ENCODE peak calls at places on chromosome 16, in seven cellular contexts. E, I, L, O, C, F and N are unnamed samples.
A peak's percentile ranks its signal among the peaks of the same experiment; 100 is the strongest.

GRCh38 chr16:51701025-51701424 is 550.0 kb upstream of the SALL1 start:
- DNase-seq in I (peak; percentile 21), O (no peak), L (no peak), F (no peak), E (no peak), C (no peak), N (no peak)

GRCh38 chr16:55155815-55156214 is 168.2 kb upstream of the IRX6 start:
- DNase-seq in E (no peak), L (no peak), F (no peak), C (no peak), O (no peak), I (no peak), N (no peak)

GRCh38 chr16:84397090-84397489 is 28.8 kb downstream of the ATP2C2 start:
- DNase-seq in C (no peak), L (no peak), O (no peak), I (no peak), E (no peak), F (no peak), N (no peak)

GRCh38 chr16:89700649-89701424 is 668 bp downstream of the SPATA2L start:
- DNase-seq in C (no peak), L (peak; percentile 81), I (peak; percentile 37), E (no peak), F (no peak), O (no peak), N (no peak)

GRCh38 chr16:29744541-29745101 is 1.2 kb downstream of the C16orf54 start:
- DNase-seq in L (no peak), O (no peak), F (no peak), C (no peak), I (no peak), E (no peak), N (no peak)

GRCh38 chr16:1572664-1573063 is 39.2 kb downstream of the TMEM204 start:
- DNase-seq in E (no peak), L (no peak), C (no peak), F (no peak), O (no peak), I (peak; percentile 3), N (no peak)

GRCh38 chr16:66940236-66940635 is 4.9 kb downstream of the CES2 start:
- DNase-seq in O (no peak), I (no peak), E (no peak), F (no peak), L (no peak), C (no peak), N (no peak)

GRCh38 chr16:15751940-15752339 is 101.9 kb downstream of the NDE1 start:
- DNase-seq in F (no peak), I (no peak), L (no peak), C (no peak), O (no peak), E (no peak), N (no peak)

GRCh38 chr16:81371106-81371505 is 56.3 kb downstream of the GAN start:
- DNase-seq in L (no peak), I (no peak), F (no peak), E (no peak), O (no peak), C (no peak), N (no peak)

GRCh38 chr16:78684040-78684611 is 584.7 kb downstream of the WWOX start:
- DNase-seq in E (no peak), I (peak; percentile 91), C (no peak), F (no peak), O (no peak), L (no peak), N (no peak)

GRCh38 chr16:88764913-88765349 is 20.1 kb downstream of the PIEZO1 start:
- DNase-seq in E (no peak), O (no peak), C (no peak), I (peak; percentile 45), F (no peak), L (no peak), N (no peak)

GRCh38 chr16:48081656-48082055 is 74.1 kb downstream of the ABCC12 start:
- DNase-seq in C (no peak), I (peak; percentile 97), O (peak; percentile 85), F (no peak), L (no peak), E (no peak), N (no peak)

GRCh38 chr16:12290165-12290564 is 313.6 kb downstream of the SNX29 start:
- DNase-seq in I (no peak), O (no peak), L (no peak), F (no peak), C (no peak), E (no peak), N (no peak)

GRCh38 chr16:17803625-17804410 is 333.1 kb upstream of the XYLT1 start:
- DNase-seq in F (no peak), I (peak; percentile 85), L (no peak), O (peak; percentile 60), C (no peak), E (no peak), N (no peak)

GRCh38 chr16:67104845-67105244 is 4.9 kb upstream of the PHAF1 start:
- DNase-seq in E (no peak), F (no peak), L (peak; percentile 71), I (no peak), O (no peak), C (no peak), N (no peak)

GRCh38 chr16:89023621-89024511 is 46.9 kb upstream of the CBFA2T3 start:
- DNase-seq in O (no peak), E (peak; percentile 33), I (no peak), F (no peak), C (no peak), L (no peak), N (no peak)

GRCh38 chr16:7601100-7601499 is 268.5 kb downstream of the RBFOX1 start:
- DNase-seq in C (no peak), E (no peak), L (no peak), F (no peak), O (no peak), I (no peak), N (no peak)

GRCh38 chr16:87041286-87041685 is 275.9 kb downstream of the C16orf95 start:
- DNase-seq in O (no peak), I (no peak), F (no peak), L (no peak), E (no peak), C (no peak), N (no peak)

GRCh38 chr16:72172105-72173034 is at the start of gene PMFBP1:
- DNase-seq in F (peak; percentile 7), I (peak; percentile 94), C (peak; percentile 53), E (no peak), O (peak; percentile 79), L (no peak), N (peak; percentile 38)

GRCh38 chr16:57611184-57611583 is 17.2 kb upstream of the ADGRG1 start:
- DNase-seq in L (no peak), F (no peak), I (no peak), C (no peak), O (no peak), E (no peak), N (no peak)

GRCh38 chr16:11429823-11430222 is 84.6 kb downstream of the RMI2 start:
- DNase-seq in I (no peak), O (no peak), C (no peak), E (no peak), L (no peak), F (no peak), N (no peak)

GRCh38 chr16:50411034-50411433 is 42.2 kb upstream of the BRD7 start:
- DNase-seq in C (no peak), O (no peak), L (no peak), E (no peak), I (no peak), F (no peak), N (no peak)

GRCh38 chr16:84332975-84333684 is 35.2 kb upstream of the ATP2C2 start:
- DNase-seq in L (peak; percentile 67), C (no peak), I (no peak), O (no peak), F (no peak), E (no peak), N (no peak)

GRCh38 chr16:58118801-58119508 is 10.2 kb downstream of the CFAP20 start:
- DNase-seq in I (no peak), L (no peak), C (no peak), F (no peak), O (no peak), E (no peak), N (no peak)

GRCh38 chr16:51141541-51141940 is 9.5 kb downstream of the SALL1 start:
- DNase-seq in I (no peak), E (no peak), F (no peak), L (no peak), O (no peak), C (no peak), N (no peak)

GRCh38 chr16:89602273-89602951 is 11.0 kb upstream of the DPEP1 start:
- DNase-seq in I (peak; percentile 85), F (peak; percentile 68), C (no peak), L (no peak), O (peak; percentile 43), E (peak; percentile 76), N (peak; percentile 68)

GRCh38 chr16:15775209-15775608 is 81.6 kb downstream of the MYH11 start:
- DNase-seq in C (no peak), F (no peak), I (peak; percentile 27), L (no peak), O (no peak), E (no peak), N (peak; percentile 33)

GRCh38 chr16:50025544-50025931 is 513 bp downstream of the CNEP1R1 start:
- DNase-seq in E (no peak), C (peak; percentile 16), L (no peak), I (peak; percentile 14), O (no peak), F (peak; percentile 3), N (no peak)

GRCh38 chr16:31138621-31139578 is 3.4 kb upstream of the PRSS8 start:
- DNase-seq in E (no peak), I (peak; percentile 28), L (peak; percentile 90), C (no peak), F (no peak), O (no peak), N (no peak)

GRCh38 chr16:84033251-84034195 is 9.1 kb downstream of the SLC38A8 start:
- DNase-seq in F (no peak), E (no peak), O (no peak), C (no peak), L (no peak), I (no peak), N (no peak)

GRCh38 chr16:3590736-3591435 is 13.7 kb upstream of the NLRC3 start:
- DNase-seq in O (no peak), F (no peak), I (no peak), L (no peak), E (no peak), C (no peak), N (no peak)

GRCh38 chr16:81861503-81861902 is 82.4 kb downstream of the PLCG2 start:
- DNase-seq in C (no peak), O (no peak), L (no peak), I (peak; percentile 50), E (no peak), F (no peak), N (no peak)